ENCODE peak calls at places on chromosomes 5 and 9, in nine cellular contexts. One of them, this sample, is unnamed.

GRCh38 chr5:126757713-126758357 is 19.1 kb upstream of the LMNB1 start:
- DNase-seq in fibroblast of pulmonary artery: no peak
- DNase-seq in coronary artery: no peak
- DNase-seq in endothelial cell: no peak
- DNase-seq in colonic mucosa: no peak
- DNase-seq in Caco-2: no peak
- DNase-seq in epithelial cell of proximal tubule: no peak
- DNase-seq in GM23338: no peak
- DNase-seq in upper lobe of left lung: no peak
- DNase-seq in this sample: no peak

GRCh38 chr5:133423618-133424282 is 188.6 kb downstream of the FSTL4 start:
- DNase-seq in upper lobe of left lung: peak; percentile 67
- DNase-seq in coronary artery: no peak
- DNase-seq in Caco-2: peak; percentile 73
- DNase-seq in GM23338: peak; percentile 88
- DNase-seq in fibroblast of pulmonary artery: peak; percentile 38
- DNase-seq in colonic mucosa: peak; percentile 65
- DNase-seq in endothelial cell: peak; percentile 88
- DNase-seq in epithelial cell of proximal tubule: no peak
- DNase-seq in this sample: peak; percentile 82

GRCh38 chr5:171633776-171634470 is 151.7 kb upstream of the SMIM23 start:
- DNase-seq in colonic mucosa: no peak
- DNase-seq in GM23338: no peak
- DNase-seq in coronary artery: no peak
- DNase-seq in endothelial cell: no peak
- DNase-seq in epithelial cell of proximal tubule: no peak
- DNase-seq in upper lobe of left lung: peak; percentile 45
- DNase-seq in Caco-2: no peak
- DNase-seq in fibroblast of pulmonary artery: no peak
- DNase-seq in this sample: no peak

GRCh38 chr9:106697799-106698591 is 165.0 kb upstream of the ZNF462 start:
- DNase-seq in coronary artery: peak; percentile 77
- DNase-seq in Caco-2: no peak
- DNase-seq in fibroblast of pulmonary artery: peak; percentile 86
- DNase-seq in endothelial cell: no peak
- DNase-seq in upper lobe of left lung: peak; percentile 64
- DNase-seq in epithelial cell of proximal tubule: no peak
- DNase-seq in GM23338: peak; percentile 15
- DNase-seq in colonic mucosa: peak; percentile 36
- DNase-seq in this sample: peak; percentile 67

GRCh38 chr5:174625591-174626365 is 98.6 kb upstream of the MSX2 start:
- DNase-seq in colonic mucosa: no peak
- DNase-seq in epithelial cell of proximal tubule: no peak
- DNase-seq in Caco-2: no peak
- DNase-seq in upper lobe of left lung: peak; percentile 32
- DNase-seq in GM23338: no peak
- DNase-seq in coronary artery: no peak
- DNase-seq in fibroblast of pulmonary artery: peak; percentile 6
- DNase-seq in endothelial cell: no peak
- DNase-seq in this sample: no peak

GRCh38 chr9:137315581-137316011 is 13.5 kb upstream of the NRARP start:
- DNase-seq in colonic mucosa: no peak
- DNase-seq in coronary artery: peak; percentile 71
- DNase-seq in Caco-2: no peak
- DNase-seq in upper lobe of left lung: no peak
- DNase-seq in GM23338: no peak
- DNase-seq in epithelial cell of proximal tubule: no peak
- DNase-seq in endothelial cell: no peak
- DNase-seq in fibroblast of pulmonary artery: no peak
- DNase-seq in this sample: no peak

GRCh38 chr5:172179032-172179989 is 8.7 kb downstream of the STK10 start:
- DNase-seq in coronary artery: no peak
- DNase-seq in endothelial cell: peak; percentile 52
- DNase-seq in epithelial cell of proximal tubule: no peak
- DNase-seq in Caco-2: no peak
- DNase-seq in fibroblast of pulmonary artery: peak; percentile 74
- DNase-seq in upper lobe of left lung: peak; percentile 57
- DNase-seq in GM23338: peak; percentile 38
- DNase-seq in colonic mucosa: peak; percentile 34
- DNase-seq in this sample: no peak

GRCh38 chr5:161966544-161966943 is 101.0 kb upstream of the GABRG2 start:
- DNase-seq in epithelial cell of proximal tubule: peak; percentile 3
- DNase-seq in Caco-2: no peak
- DNase-seq in coronary artery: no peak
- DNase-seq in colonic mucosa: no peak
- DNase-seq in endothelial cell: peak; percentile 7
- DNase-seq in GM23338: peak; percentile 66
- DNase-seq in upper lobe of left lung: no peak
- DNase-seq in fibroblast of pulmonary artery: no peak
- DNase-seq in this sample: no peak

GRCh38 chr9:121992571-121993212 is 100.4 kb downstream of the TTLL11 start:
- DNase-seq in Caco-2: peak; percentile 43
- DNase-seq in epithelial cell of proximal tubule: no peak
- DNase-seq in endothelial cell: peak; percentile 35
- DNase-seq in GM23338: peak; percentile 96
- DNase-seq in colonic mucosa: peak; percentile 51
- DNase-seq in upper lobe of left lung: peak; percentile 55
- DNase-seq in coronary artery: no peak
- DNase-seq in fibroblast of pulmonary artery: peak; percentile 85
- DNase-seq in this sample: no peak

GRCh38 chr9:112135706-112136105 is 39.4 kb downstream of the SUSD1 start:
- DNase-seq in colonic mucosa: peak; percentile 63
- DNase-seq in endothelial cell: no peak
- DNase-seq in Caco-2: no peak
- DNase-seq in coronary artery: no peak
- DNase-seq in epithelial cell of proximal tubule: no peak
- DNase-seq in fibroblast of pulmonary artery: peak; percentile 29
- DNase-seq in GM23338: no peak
- DNase-seq in upper lobe of left lung: no peak
- DNase-seq in this sample: no peak

GRCh38 chr9:86749530-86750275 is 197.6 kb downstream of the GAS1 start:
- DNase-seq in colonic mucosa: no peak
- DNase-seq in Caco-2: no peak
- DNase-seq in epithelial cell of proximal tubule: peak; percentile 78
- DNase-seq in endothelial cell: no peak
- DNase-seq in coronary artery: no peak
- DNase-seq in GM23338: no peak
- DNase-seq in fibroblast of pulmonary artery: peak; percentile 84
- DNase-seq in upper lobe of left lung: no peak
- DNase-seq in this sample: no peak

GRCh38 chr9:99109522-99109921 is 4.6 kb downstream of the TGFBR1 start:
- DNase-seq in coronary artery: no peak
- DNase-seq in endothelial cell: no peak
- DNase-seq in colonic mucosa: no peak
- DNase-seq in fibroblast of pulmonary artery: peak; percentile 79
- DNase-seq in GM23338: no peak
- DNase-seq in upper lobe of left lung: peak; percentile 57
- DNase-seq in Caco-2: no peak
- DNase-seq in epithelial cell of proximal tubule: no peak
- DNase-seq in this sample: no peak

GRCh38 chr5:124645396-124645795 is 101.0 kb downstream of the ZNF608 start:
- DNase-seq in GM23338: no peak
- DNase-seq in colonic mucosa: no peak
- DNase-seq in endothelial cell: no peak
- DNase-seq in coronary artery: no peak
- DNase-seq in Caco-2: no peak
- DNase-seq in fibroblast of pulmonary artery: no peak
- DNase-seq in epithelial cell of proximal tubule: no peak
- DNase-seq in upper lobe of left lung: no peak
- DNase-seq in this sample: no peak

GRCh38 chr9:84170521-84171141 is 169.9 kb downstream of the SLC28A3 start:
- DNase-seq in endothelial cell: no peak
- DNase-seq in coronary artery: peak; percentile 87
- DNase-seq in colonic mucosa: peak; percentile 53
- DNase-seq in epithelial cell of proximal tubule: peak; percentile 89
- DNase-seq in GM23338: peak; percentile 33
- DNase-seq in upper lobe of left lung: peak; percentile 58
- DNase-seq in fibroblast of pulmonary artery: peak; percentile 97
- DNase-seq in Caco-2: peak; percentile 22
- DNase-seq in this sample: no peak

GRCh38 chr9:20529837-20530236 is 92.5 kb downstream of the MLLT3 start:
- DNase-seq in coronary artery: no peak
- DNase-seq in upper lobe of left lung: no peak
- DNase-seq in colonic mucosa: no peak
- DNase-seq in Caco-2: no peak
- DNase-seq in fibroblast of pulmonary artery: no peak
- DNase-seq in GM23338: no peak
- DNase-seq in endothelial cell: no peak
- DNase-seq in epithelial cell of proximal tubule: no peak
- DNase-seq in this sample: no peak

GRCh38 chr9:20526500-20527319 is 95.6 kb downstream of the MLLT3 start:
- DNase-seq in GM23338: peak; percentile 52
- DNase-seq in coronary artery: no peak
- DNase-seq in Caco-2: no peak
- DNase-seq in upper lobe of left lung: no peak
- DNase-seq in fibroblast of pulmonary artery: peak; percentile 27
- DNase-seq in colonic mucosa: no peak
- DNase-seq in epithelial cell of proximal tubule: peak; percentile 88
- DNase-seq in endothelial cell: no peak
- DNase-seq in this sample: no peak

GRCh38 chr9:20528253-20528652 is 94.0 kb downstream of the MLLT3 start:
- DNase-seq in epithelial cell of proximal tubule: no peak
- DNase-seq in endothelial cell: no peak
- DNase-seq in coronary artery: no peak
- DNase-seq in colonic mucosa: no peak
- DNase-seq in fibroblast of pulmonary artery: no peak
- DNase-seq in Caco-2: no peak
- DNase-seq in upper lobe of left lung: no peak
- DNase-seq in GM23338: no peak
- DNase-seq in this sample: no peak

GRCh38 chr9:20524776-20525175 is 97.5 kb downstream of the MLLT3 start:
- DNase-seq in upper lobe of left lung: no peak
- DNase-seq in fibroblast of pulmonary artery: no peak
- DNase-seq in Caco-2: no peak
- DNase-seq in epithelial cell of proximal tubule: no peak
- DNase-seq in colonic mucosa: peak; percentile 38
- DNase-seq in coronary artery: no peak
- DNase-seq in endothelial cell: no peak
- DNase-seq in GM23338: peak; percentile 83
- DNase-seq in this sample: no peak
- TF ChIP-seq CTCF in upper lobe of left lung: no peak
- TF ChIP-seq CTCF in fibroblast of pulmonary artery: peak; percentile 29
- TF ChIP-seq CTCF in Caco-2: peak; percentile 31
- TF ChIP-seq CTCF in epithelial cell of proximal tubule: peak; percentile 62
- TF ChIP-seq CTCF in colonic mucosa: peak; percentile 32
- TF ChIP-seq CTCF in coronary artery: no peak
- TF ChIP-seq CTCF in endothelial cell: no peak
- TF ChIP-seq CTCF in GM23338: peak; percentile 94
- TF ChIP-seq CTCF in this sample: peak; percentile 44

DNA sequence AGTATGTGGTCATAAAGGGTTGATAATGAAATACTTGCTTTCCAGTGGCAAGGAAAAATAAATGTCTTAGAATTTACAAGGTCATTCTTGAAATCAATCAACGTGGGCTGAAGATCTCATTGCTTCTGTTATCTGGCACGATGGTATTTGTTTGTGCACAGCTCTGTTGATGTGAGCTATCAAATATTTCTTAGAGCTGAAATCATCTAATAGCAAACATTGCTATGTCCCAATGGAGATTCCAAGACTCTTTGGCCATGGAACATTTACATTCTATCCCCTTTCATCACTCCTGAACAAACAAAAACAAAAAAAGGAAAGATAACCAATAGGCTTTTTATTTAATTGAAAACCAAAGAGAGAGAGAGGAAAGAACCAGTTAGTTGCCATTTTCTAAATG is 111.5 kb upstream of the CCDC152 start:
- DNase-seq in GM23338: no peak
- DNase-seq in coronary artery: no peak
- DNase-seq in epithelial cell of proximal tubule: no peak
- DNase-seq in Caco-2: no peak
- DNase-seq in fibroblast of pulmonary artery: no peak
- DNase-seq in endothelial cell: no peak
- DNase-seq in colonic mucosa: no peak
- DNase-seq in upper lobe of left lung: no peak
- DNase-seq in this sample: no peak
- TF ChIP-seq CTCF in GM23338: no peak
- TF ChIP-seq CTCF in coronary artery: no peak
- TF ChIP-seq CTCF in epithelial cell of proximal tubule: no peak
- TF ChIP-seq CTCF in Caco-2: no peak
- TF ChIP-seq CTCF in fibroblast of pulmonary artery: no peak
- TF ChIP-seq CTCF in endothelial cell: no peak
- TF ChIP-seq CTCF in colonic mucosa: no peak
- TF ChIP-seq CTCF in upper lobe of left lung: no peak
- TF ChIP-seq CTCF in this sample: no peak

DNA sequence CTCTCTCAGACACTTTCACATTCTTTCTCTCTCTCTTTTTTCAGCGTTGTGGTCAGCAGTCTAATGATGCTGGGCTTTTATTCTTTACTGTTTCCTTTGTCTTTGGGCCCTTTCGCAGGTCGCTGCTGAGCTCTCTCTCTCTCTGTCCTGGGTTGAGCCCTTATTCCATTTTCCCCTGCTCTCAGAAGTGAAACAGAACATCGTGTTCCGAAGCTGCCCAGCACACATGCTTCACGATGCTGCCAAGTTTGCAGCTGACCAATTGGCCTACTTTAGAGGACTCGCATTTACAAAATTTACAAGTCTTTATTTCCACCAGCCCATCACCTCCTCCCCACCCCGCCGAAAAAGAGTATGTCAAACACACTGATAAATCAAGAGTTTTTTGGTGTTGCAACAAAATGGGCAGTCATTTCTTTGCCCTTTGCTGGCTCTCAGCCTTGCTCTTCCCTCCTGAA is 44.4 kb upstream of the PIK3R1 start:
- DNase-seq in fibroblast of pulmonary artery: peak; percentile 42
- DNase-seq in epithelial cell of proximal tubule: no peak
- DNase-seq in endothelial cell: no peak
- DNase-seq in Caco-2: no peak
- DNase-seq in coronary artery: peak; percentile 87
- DNase-seq in GM23338: no peak
- DNase-seq in upper lobe of left lung: peak; percentile 37
- DNase-seq in colonic mucosa: peak; percentile 34
- DNase-seq in this sample: no peak
- TF ChIP-seq CTCF in fibroblast of pulmonary artery: no peak
- TF ChIP-seq CTCF in epithelial cell of proximal tubule: no peak
- TF ChIP-seq CTCF in endothelial cell: no peak
- TF ChIP-seq CTCF in Caco-2: no peak
- TF ChIP-seq CTCF in coronary artery: no peak
- TF ChIP-seq CTCF in GM23338: no peak
- TF ChIP-seq CTCF in upper lobe of left lung: no peak
- TF ChIP-seq CTCF in colonic mucosa: no peak
- TF ChIP-seq CTCF in this sample: no peak

GRCh38 chr9:134216449-134216951 is 52.1 kb upstream of the RNU6ATAC start:
- DNase-seq in endothelial cell: no peak
- DNase-seq in fibroblast of pulmonary artery: no peak
- DNase-seq in epithelial cell of proximal tubule: no peak
- DNase-seq in coronary artery: no peak
- DNase-seq in upper lobe of left lung: no peak
- DNase-seq in GM23338: no peak
- DNase-seq in colonic mucosa: no peak
- DNase-seq in Caco-2: no peak
- DNase-seq in this sample: no peak
- TF ChIP-seq CTCF in endothelial cell: no peak
- TF ChIP-seq CTCF in fibroblast of pulmonary artery: no peak
- TF ChIP-seq CTCF in epithelial cell of proximal tubule: no peak
- TF ChIP-seq CTCF in coronary artery: no peak
- TF ChIP-seq CTCF in upper lobe of left lung: no peak
- TF ChIP-seq CTCF in GM23338: no peak
- TF ChIP-seq CTCF in colonic mucosa: no peak
- TF ChIP-seq CTCF in Caco-2: no peak
- TF ChIP-seq CTCF in this sample: no peak

This sample was measured in type B pancreatic cell.